ENCODE peak calls at places on chromosomes 11 and 22, in seven cellular contexts. W, X, D, G, K, V and B are unnamed samples.

GRCh38 chr11:130858215-130858614 is 58.1 kb downstream of the SNX19 start:
- DNase-seq in K (no peak), W (no peak), V (no peak), X (no peak), G (no peak), D (peak; percentile 33), B (peak; percentile 14)

GRCh38 chr11:67213251-67213650 is 53.0 kb upstream of the GRK2 start:
- DNase-seq in W (no peak), D (no peak), G (no peak), X (no peak), V (no peak), K (no peak), B (no peak)

GRCh38 chr11:73195191-73196007 is 22.7 kb upstream of the P2RY2 start:
- DNase-seq in V (no peak), K (no peak), G (no peak), D (peak; percentile 45), W (peak; percentile 72), X (no peak), B (no peak)

GRCh38 chr11:83864412-83865057 is 578.4 kb upstream of the CCDC90B start:
- DNase-seq in D (no peak), X (no peak), W (no peak), K (no peak), G (no peak), V (no peak), B (no peak)

GRCh38 chr11:121696947-121697346 is 244.2 kb upstream of the SORL1-AS1 start:
- DNase-seq in D (no peak), W (no peak), X (no peak), V (no peak), K (no peak), G (no peak), B (no peak)

GRCh38 chr11:14089690-14090462 is 127.4 kb downstream of the SPON1 start:
- DNase-seq in W (no peak), V (no peak), D (no peak), K (no peak), X (no peak), G (no peak), B (peak; percentile 19)

GRCh38 chr11:2520736-2521035 is 75.9 kb downstream of the KCNQ1 start:
- DNase-seq in X (no peak), W (no peak), G (no peak), D (no peak), V (no peak), K (no peak), B (no peak)

GRCh38 chr11:62256281-62256680 is 13.7 kb upstream of the SCGB2A2 start:
- DNase-seq in K (no peak), X (no peak), W (no peak), V (no peak), G (no peak), D (peak; percentile 37), B (peak; percentile 17)

GRCh38 chr11:72669527-72669926 is 4.7 kb downstream of the PDE2A start:
- DNase-seq in G (no peak), K (no peak), V (no peak), W (no peak), X (no peak), D (no peak), B (no peak)

GRCh38 chr11:12285106-12285505 is 92.3 kb upstream of the PARVA start:
- DNase-seq in X (no peak), V (no peak), D (peak; percentile 96), G (peak; percentile 98), K (no peak), W (no peak), B (peak; percentile 96)

GRCh38 chr11:16891964-16892363 is 122.2 kb downstream of the PLEKHA7 start:
- DNase-seq in W (no peak), D (peak; percentile 51), V (no peak), G (peak; percentile 42), K (no peak), X (no peak), B (peak; percentile 80)

GRCh38 chr11:64107300-64107699 is 58.6 kb downstream of the MACROD1 start:
- DNase-seq in V (no peak), G (no peak), K (no peak), D (no peak), W (no peak), X (no peak), B (no peak)

GRCh38 chr11:101915811-101916291 is 471 bp downstream of the ANGPTL5 start:
- DNase-seq in D (peak; percentile 81), G (peak; percentile 49), K (peak; percentile 36), V (no peak), W (no peak), X (no peak), B (peak; percentile 89)

GRCh38 chr22:37414288-37414687 is 13.0 kb downstream of the ELFN2 start:
- DNase-seq in X (no peak), K (no peak), V (no peak), D (no peak), W (no peak), G (no peak), B (no peak)

GRCh38 chr11:123308077-123308476 is 113.0 kb upstream of the CLMP start:
- DNase-seq in D (peak; percentile 24), W (no peak), X (no peak), K (no peak), G (peak; percentile 71), V (no peak), B (peak; percentile 95)
- H3K4me3 ChIP-seq in D (no peak overlapping the region), W (no peak overlapping the region), X (peak overlapping the region; percentile 22), K (no peak overlapping the region), G (no peak overlapping the region), V (no peak overlapping the region), B (no peak overlapping the region)

DNA sequence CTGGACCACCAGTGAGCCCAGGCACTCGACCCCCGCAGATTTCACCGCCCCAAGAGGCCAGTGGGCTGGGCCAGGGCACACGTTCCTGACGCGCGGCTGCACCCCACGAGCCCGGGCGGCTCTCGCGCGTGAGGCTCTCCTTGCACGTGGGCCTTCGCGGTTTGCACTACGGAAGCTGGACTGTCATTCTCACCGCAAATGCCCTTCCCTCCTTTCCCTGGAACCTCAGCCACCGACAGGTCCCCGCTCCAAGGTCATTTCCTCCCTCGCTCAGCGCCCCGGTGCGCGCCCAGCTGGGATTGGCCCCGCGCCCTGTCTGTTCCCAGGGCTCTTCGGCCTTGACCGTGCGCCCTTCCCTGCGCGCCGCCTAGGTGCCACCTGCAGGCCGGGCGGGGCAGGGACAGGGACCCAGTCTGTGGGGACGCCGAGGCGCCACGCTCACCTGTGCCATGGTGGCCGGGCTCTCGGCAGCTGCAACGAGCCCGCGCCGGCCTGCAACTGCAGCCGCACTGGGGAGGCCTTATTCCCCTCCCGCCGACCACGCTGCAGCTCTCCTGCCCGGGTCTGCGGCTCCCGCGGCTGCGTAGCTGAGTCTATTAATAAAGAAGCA is 2.1 kb upstream of the CPT1A start:
- DNase-seq in X (peak; percentile 87), D (peak; percentile 40), K (peak; percentile 55), W (peak; percentile 95), V (no peak), G (no peak), B (no peak)
- H3K4me3 ChIP-seq in X (peak overlapping the region; percentile 89), D (peak overlapping the region; percentile 45), K (peak overlapping the region; percentile 15), W (peak overlapping the region; percentile 88), V (peak overlapping the region; percentile 37), G (no peak overlapping the region), B (no peak overlapping the region)

GRCh38 chr22:50684501-50684900 is 11.9 kb downstream of the SHANK3 start:
- DNase-seq in D (no peak), K (no peak), W (no peak), X (no peak), V (no peak), G (no peak), B (no peak)
- H3K4me3 ChIP-seq in D (no peak overlapping the region), K (no peak overlapping the region), W (no peak overlapping the region), X (peak overlapping the region; percentile 49), V (no peak overlapping the region), G (no peak overlapping the region), B (no peak overlapping the region)

GRCh38 chr22:45978275-45978713 is 1.3 kb upstream of the WNT7B start:
- DNase-seq in W (no peak), D (no peak), G (no peak), X (no peak), V (no peak), K (no peak), B (no peak)

GRCh38 chr22:45975266-45976161 is 1.4 kb downstream of the WNT7B start:
- DNase-seq in X (no peak), D (no peak), K (no peak), V (no peak), W (no peak), G (no peak), B (no peak)

GRCh38 chr22:45977003-45977395 is at the start of gene WNT7B:
- DNase-seq in W (no peak), V (no peak), K (no peak), G (no peak), X (no peak), D (no peak), B (no peak)

GRCh38 chr22:45977551-45978274 is 751 bp upstream of the WNT7B start:
- DNase-seq in K (no peak), G (no peak), D (peak; percentile 20), X (no peak), W (no peak), V (no peak), B (no peak)

GRCh38 chr22:45976351-45977002 is 485 bp downstream of the WNT7B start:
- DNase-seq in D (no peak), X (no peak), K (no peak), G (no peak), V (no peak), W (no peak), B (no peak)
- H3K4me3 ChIP-seq in D (no peak overlapping the region), X (peak overlapping the region; percentile 56), K (peak overlapping the region; percentile 20), G (peak overlapping the region; percentile 41), V (peak overlapping the region; percentile 45), W (peak overlapping the region; percentile 27), B (no peak overlapping the region)

GRCh38 chr22:49614966-49615965 is 212.4 kb downstream of the BRD1 start:
- DNase-seq in G (no peak), K (no peak), X (peak; percentile 7), V (peak; percentile 34), D (no peak), W (peak; percentile 40), B (no peak)
- H3K4me3 ChIP-seq in G (no peak overlapping the region), K (no peak overlapping the region), X (no peak overlapping the region), V (no peak overlapping the region), D (no peak overlapping the region), W (no peak overlapping the region), B (no peak overlapping the region)

DNA sequence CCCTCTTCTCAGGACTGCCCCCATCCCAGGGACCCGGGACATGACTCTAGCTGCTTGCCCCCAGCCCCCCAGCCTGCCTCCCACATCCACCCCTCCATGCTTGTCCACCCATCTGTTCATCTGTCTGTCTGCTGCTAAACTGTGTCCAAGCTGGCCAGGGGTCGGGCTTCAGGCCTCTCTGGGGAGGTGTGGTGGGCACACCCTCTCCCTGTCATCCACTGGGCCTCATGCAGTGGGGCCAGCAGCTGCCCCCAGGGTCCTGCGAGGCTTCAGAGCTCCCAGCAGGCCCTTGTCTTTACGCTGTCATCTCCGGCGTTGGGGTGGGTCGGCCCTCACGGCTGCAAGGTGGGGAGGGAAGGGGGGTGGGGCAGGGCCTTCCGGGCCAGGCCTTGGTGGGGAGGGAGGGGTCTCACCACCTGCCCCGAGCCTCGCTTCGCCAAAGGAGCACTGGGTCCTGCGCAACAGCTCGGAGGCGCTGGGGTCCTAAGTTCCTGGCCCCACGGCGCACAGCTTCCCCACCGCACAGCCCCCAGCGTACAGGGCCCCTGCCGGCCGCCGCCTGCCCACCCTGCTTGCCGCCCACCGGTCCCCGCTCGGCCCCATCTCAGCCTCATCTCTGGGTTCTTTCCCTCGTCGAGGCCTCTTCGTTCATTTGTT is 26.7 kb downstream of the MOB2 start:
- DNase-seq in K (no peak), D (no peak), V (no peak), X (no peak), G (no peak), W (no peak), B (no peak)
- H3K4me3 ChIP-seq in K (no peak overlapping the region), D (no peak overlapping the region), V (no peak overlapping the region), X (peak overlapping the region; percentile 14), G (no peak overlapping the region), W (no peak overlapping the region), B (no peak overlapping the region)

GRCh38 chr11:95337175-95337957 is 106.4 kb upstream of the SESN3 start:
- DNase-seq in D (peak; percentile 47), W (no peak), V (peak; percentile 60), K (peak; percentile 91), X (peak; percentile 77), G (peak; percentile 80), B (peak; percentile 73)
- H3K4me3 ChIP-seq in D (peak overlapping the region; percentile 32), W (no peak overlapping the region), V (no peak overlapping the region), K (no peak overlapping the region), X (peak overlapping the region; percentile 24), G (no peak overlapping the region), B (no peak overlapping the region)